ENCODE peak calls at places on chromosomes 12 and 14, in six cellular contexts. One of them, this sample, is unnamed.

GRCh38 chr12:85733441-85733840 is 102.8 kb downstream of the RASSF9 start:
- DNase-seq in erythroblast: peak; percentile 8
- DNase-seq in frontal cortex: no peak
- DNase-seq in GOT3: no peak
- DNase-seq in Panc1: no peak
- DNase-seq in astrocyte of the spinal cord: peak; percentile 43
- DNase-seq in this sample: no peak

GRCh38 chr12:2858944-2859352 is 2.1 kb upstream of the TEX52 start:
- DNase-seq in erythroblast: no peak
- DNase-seq in frontal cortex: no peak
- DNase-seq in GOT3: no peak
- DNase-seq in Panc1: no peak
- DNase-seq in astrocyte of the spinal cord: no peak
- DNase-seq in this sample: no peak

GRCh38 chr12:108611884-108612415 is 14.1 kb upstream of the TMEM119 start:
- DNase-seq in erythroblast: peak; percentile 61
- DNase-seq in frontal cortex: no peak
- DNase-seq in GOT3: no peak
- DNase-seq in Panc1: no peak
- DNase-seq in astrocyte of the spinal cord: peak; percentile 91
- DNase-seq in this sample: peak; percentile 49

GRCh38 chr12:90854136-90854689 is 100.8 kb downstream of the CCER1 start:
- DNase-seq in erythroblast: peak; percentile 4
- DNase-seq in frontal cortex: peak; percentile 17
- DNase-seq in GOT3: no peak
- DNase-seq in Panc1: no peak
- DNase-seq in astrocyte of the spinal cord: peak; percentile 68
- DNase-seq in this sample: no peak

GRCh38 chr14:42140831-42141279 is 534.2 kb downstream of the LRFN5 start:
- DNase-seq in erythroblast: no peak
- DNase-seq in frontal cortex: no peak
- DNase-seq in GOT3: no peak
- DNase-seq in Panc1: peak; percentile 86
- DNase-seq in astrocyte of the spinal cord: peak; percentile 62
- DNase-seq in this sample: no peak

GRCh38 chr12:22164101-22164500 is 118.1 kb downstream of the CMAS start:
- DNase-seq in erythroblast: no peak
- DNase-seq in frontal cortex: no peak
- DNase-seq in GOT3: no peak
- DNase-seq in Panc1: no peak
- DNase-seq in astrocyte of the spinal cord: no peak
- DNase-seq in this sample: no peak

GRCh38 chr12:55642275-55643068 is 5.8 kb downstream of the OR10P1 start:
- DNase-seq in erythroblast: no peak
- DNase-seq in frontal cortex: no peak
- DNase-seq in GOT3: no peak
- DNase-seq in Panc1: no peak
- DNase-seq in astrocyte of the spinal cord: no peak
- DNase-seq in this sample: no peak

GRCh38 chr12:113185180-113186032 is at the start of the genes DDX54 and RITA1:
- DNase-seq in erythroblast: peak; percentile 89
- DNase-seq in frontal cortex: peak; percentile 83
- DNase-seq in GOT3: peak; percentile 73
- DNase-seq in Panc1: no peak
- DNase-seq in astrocyte of the spinal cord: peak; percentile 82
- DNase-seq in this sample: peak; percentile 55

GRCh38 chr12:25135531-25136154 is 59.3 kb downstream of the DNAI7 start:
- DNase-seq in erythroblast: peak; percentile 7
- DNase-seq in frontal cortex: no peak
- DNase-seq in GOT3: no peak
- DNase-seq in Panc1: no peak
- DNase-seq in astrocyte of the spinal cord: peak; percentile 27
- DNase-seq in this sample: no peak

GRCh38 chr12:1170411-1170810 is 179.4 kb downstream of the ERC1 start:
- DNase-seq in erythroblast: no peak
- DNase-seq in frontal cortex: no peak
- DNase-seq in GOT3: no peak
- DNase-seq in Panc1: no peak
- DNase-seq in astrocyte of the spinal cord: no peak
- DNase-seq in this sample: no peak

GRCh38 chr12:52361553-52361952 is 5.7 kb downstream of the KRT85 start:
- DNase-seq in erythroblast: no peak
- DNase-seq in frontal cortex: no peak
- DNase-seq in GOT3: no peak
- DNase-seq in Panc1: no peak
- DNase-seq in astrocyte of the spinal cord: no peak
- DNase-seq in this sample: no peak

GRCh38 chr14:55127491-55127951 is 1.5 kb upstream of the LGALS3 start:
- DNase-seq in erythroblast: no peak
- DNase-seq in frontal cortex: no peak
- DNase-seq in GOT3: no peak
- DNase-seq in Panc1: no peak
- DNase-seq in astrocyte of the spinal cord: no peak
- DNase-seq in this sample: no peak

GRCh38 chr14:23481992-23482813 is 12.7 kb downstream of the NGDN start:
- DNase-seq in erythroblast: no peak
- DNase-seq in frontal cortex: no peak
- DNase-seq in GOT3: no peak
- DNase-seq in Panc1: no peak
- DNase-seq in astrocyte of the spinal cord: no peak
- DNase-seq in this sample: no peak

GRCh38 chr12:29625359-29625953 is 128.0 kb upstream of the OVCH1 start:
- DNase-seq in erythroblast: no peak
- DNase-seq in frontal cortex: no peak
- DNase-seq in GOT3: no peak
- DNase-seq in Panc1: no peak
- DNase-seq in astrocyte of the spinal cord: no peak
- DNase-seq in this sample: no peak

GRCh38 chr14:22491683-22492483 is 97.1 kb downstream of the DAD1 start:
- DNase-seq in erythroblast: no peak
- DNase-seq in frontal cortex: no peak
- DNase-seq in GOT3: no peak
- DNase-seq in Panc1: no peak
- DNase-seq in astrocyte of the spinal cord: no peak
- DNase-seq in this sample: no peak

GRCh38 chr12:111942557-111942956 is 70.4 kb downstream of the TMEM116 start:
- DNase-seq in erythroblast: no peak
- DNase-seq in frontal cortex: no peak
- DNase-seq in GOT3: no peak
- DNase-seq in Panc1: no peak
- DNase-seq in astrocyte of the spinal cord: peak; percentile 68
- DNase-seq in this sample: no peak

GRCh38 chr14:70563417-70563816 is 28.6 kb upstream of the ADAM20 start:
- DNase-seq in erythroblast: no peak
- DNase-seq in frontal cortex: no peak
- DNase-seq in GOT3: no peak
- DNase-seq in Panc1: no peak
- DNase-seq in astrocyte of the spinal cord: no peak
- DNase-seq in this sample: no peak

GRCh38 chr12:45191239-45191638 is 24.7 kb upstream of the ANO6 start:
- DNase-seq in erythroblast: no peak
- DNase-seq in frontal cortex: no peak
- DNase-seq in GOT3: no peak
- DNase-seq in Panc1: no peak
- DNase-seq in astrocyte of the spinal cord: peak; percentile 37
- DNase-seq in this sample: no peak

GRCh38 chr12:3493225-3494049 is 2.4 kb downstream of the PRMT8 start:
- DNase-seq in erythroblast: no peak
- DNase-seq in frontal cortex: no peak
- DNase-seq in GOT3: no peak
- DNase-seq in Panc1: no peak
- DNase-seq in astrocyte of the spinal cord: no peak
- DNase-seq in this sample: no peak

GRCh38 chr14:51331651-51332367 is 91.8 kb downstream of the TMX1 start:
- DNase-seq in erythroblast: no peak
- DNase-seq in frontal cortex: no peak
- DNase-seq in GOT3: no peak
- DNase-seq in Panc1: no peak
- DNase-seq in astrocyte of the spinal cord: no peak
- DNase-seq in this sample: no peak

GRCh38 chr12:5000658-5001390 is 42.9 kb upstream of the KCNA5 start:
- DNase-seq in erythroblast: no peak
- DNase-seq in frontal cortex: no peak
- DNase-seq in GOT3: no peak
- DNase-seq in Panc1: no peak
- DNase-seq in astrocyte of the spinal cord: no peak
- DNase-seq in this sample: no peak

GRCh38 chr12:128662106-128662505 is 161.7 kb downstream of the SLC15A4 start:
- DNase-seq in erythroblast: no peak
- DNase-seq in frontal cortex: no peak
- DNase-seq in GOT3: no peak
- DNase-seq in Panc1: no peak
- DNase-seq in astrocyte of the spinal cord: no peak
- DNase-seq in this sample: no peak

GRCh38 chr12:122843472-122843871 is 8.2 kb downstream of the HIP1R start:
- DNase-seq in erythroblast: no peak
- DNase-seq in frontal cortex: no peak
- DNase-seq in GOT3: no peak
- DNase-seq in Panc1: no peak
- DNase-seq in astrocyte of the spinal cord: no peak
- DNase-seq in this sample: peak; percentile 52

GRCh38 chr14:104586832-104587620 is 7.5 kb downstream of the C14orf180 start:
- DNase-seq in erythroblast: no peak
- DNase-seq in frontal cortex: peak; percentile 62
- DNase-seq in GOT3: no peak
- DNase-seq in Panc1: no peak
- DNase-seq in astrocyte of the spinal cord: no peak
- DNase-seq in this sample: no peak

GRCh38 chr12:27293463-27293862 is 39.2 kb upstream of the BMAL2 start:
- DNase-seq in erythroblast: no peak
- DNase-seq in frontal cortex: no peak
- DNase-seq in GOT3: no peak
- DNase-seq in Panc1: no peak
- DNase-seq in astrocyte of the spinal cord: peak; percentile 75
- DNase-seq in this sample: no peak

GRCh38 chr14:50107850-50108249 is 8.5 kb downstream of the VCPKMT start:
- DNase-seq in erythroblast: no peak
- DNase-seq in frontal cortex: no peak
- DNase-seq in GOT3: no peak
- DNase-seq in Panc1: no peak
- DNase-seq in astrocyte of the spinal cord: no peak
- DNase-seq in this sample: no peak

GRCh38 chr12:57221169-57221917 is 4.7 kb downstream of the NXPH4 start:
- DNase-seq in erythroblast: no peak
- DNase-seq in frontal cortex: no peak
- DNase-seq in GOT3: no peak
- DNase-seq in Panc1: no peak
- DNase-seq in astrocyte of the spinal cord: no peak
- DNase-seq in this sample: no peak

GRCh38 chr12:51082561-51083139 is 746 bp downstream of the CSRNP2 start:
- DNase-seq in erythroblast: peak; percentile 27
- DNase-seq in frontal cortex: peak; percentile 24
- DNase-seq in GOT3: peak; percentile 83
- DNase-seq in Panc1: no peak
- DNase-seq in astrocyte of the spinal cord: peak; percentile 43
- DNase-seq in this sample: peak; percentile 43

GRCh38 chr12:5204271-5204670 is 160.6 kb downstream of the KCNA5 start:
- DNase-seq in erythroblast: no peak
- DNase-seq in frontal cortex: no peak
- DNase-seq in GOT3: no peak
- DNase-seq in Panc1: no peak
- DNase-seq in astrocyte of the spinal cord: no peak
- DNase-seq in this sample: no peak

GRCh38 chr12:80033457-80033856 is 65.9 kb upstream of the OTOGL start:
- DNase-seq in erythroblast: no peak
- DNase-seq in frontal cortex: no peak
- DNase-seq in GOT3: no peak
- DNase-seq in Panc1: no peak
- DNase-seq in astrocyte of the spinal cord: peak; percentile 74
- DNase-seq in this sample: no peak

GRCh38 chr12:22709292-22709691 is 84.3 kb downstream of the ETNK1 start:
- DNase-seq in erythroblast: peak; percentile 8
- DNase-seq in frontal cortex: peak; percentile 53
- DNase-seq in GOT3: no peak
- DNase-seq in Panc1: no peak
- DNase-seq in astrocyte of the spinal cord: peak; percentile 26
- DNase-seq in this sample: no peak

This sample was measured in naive thymus-derived CD8-positive, alpha-beta T cell.